ENCODE peak calls at places on chromosome 11, in seven cellular contexts. S is Panc1, X is tibial nerve, E is body of pancreas, O is fibroblast of mammary gland, G is uterus, C is NB4. L is an unnamed sample.

GRCh38 chr11:129695543-129696308 is 119.9 kb upstream of the TMEM45B start:
- DNase-seq in E (peak), O (peak), G (no peak), S (peak), C (peak), X (no peak), L (peak)

GRCh38 chr11:68828957-68829356 is 12.8 kb downstream of the CPT1A start:
- DNase-seq in E (no peak), O (no peak), X (no peak), G (no peak), S (no peak), C (no peak), L (no peak)

GRCh38 chr11:5807580-5807979 is 1.1 kb upstream of the OR52N2 start:
- DNase-seq in E (no peak), G (no peak), C (no peak), X (no peak), S (no peak), O (no peak), L (no peak)

GRCh38 chr11:95567685-95568084 is 221.9 kb downstream of the FAM76B start:
- DNase-seq in O (peak), G (no peak), S (no peak), E (no peak), X (no peak), C (no peak), L (no peak)

GRCh38 chr11:12019867-12020416 is 11.5 kb upstream of the DKK3 start:
- DNase-seq in C (no peak), G (no peak), X (no peak), E (no peak), S (no peak), O (no peak), L (no peak)

GRCh38 chr11:128198206-128198605 is 389.2 kb downstream of the ETS1 start:
- DNase-seq in E (no peak), G (no peak), S (no peak), O (peak), C (no peak), X (no peak), L (no peak)

GRCh38 chr11:108875134-108875533 is 210.3 kb downstream of the DDX10 start:
- DNase-seq in G (no peak), S (no peak), C (no peak), X (no peak), E (no peak), O (no peak), L (no peak)

GRCh38 chr11:132408877-132409276 is 1038.5 kb downstream of the NTM start:
- DNase-seq in S (no peak), E (no peak), X (no peak), G (no peak), C (no peak), O (no peak), L (no peak)

GRCh38 chr11:11450744-11451362 is 97.8 kb upstream of the CSNK2A3 start:
- DNase-seq in C (no peak), X (no peak), S (no peak), E (no peak), O (no peak), G (no peak), L (no peak)

GRCh38 chr11:19208959-19209568 is 7.3 kb upstream of the CSRP3 start:
- DNase-seq in G (no peak), S (no peak), X (no peak), C (no peak), O (no peak), E (no peak), L (no peak)

GRCh38 chr11:15111215-15111614 is 3.5 kb upstream of the INSC start:
- DNase-seq in G (no peak), S (no peak), C (no peak), E (no peak), X (no peak), O (no peak), L (no peak)

GRCh38 chr11:68352591-68352990 is 40.2 kb downstream of the LRP5 start:
- DNase-seq in S (peak), O (no peak), X (no peak), G (no peak), C (no peak), E (no peak), L (no peak)

GRCh38 chr11:130533113-130533803 is 84.8 kb downstream of the ADAMTS15 start:
- DNase-seq in S (no peak), E (no peak), X (no peak), C (no peak), G (no peak), O (no peak), L (no peak)

GRCh38 chr11:99814021-99814420 is 793.3 kb downstream of the CNTN5 start:
- DNase-seq in X (no peak), C (no peak), S (no peak), O (no peak), G (no peak), E (no peak), L (no peak)

GRCh38 chr11:28767574-28767973 is 659.4 kb downstream of the METTL15 start:
- DNase-seq in C (no peak), G (no peak), X (no peak), O (peak), E (no peak), S (no peak), L (no peak)

GRCh38 chr11:71372693-71373657 is 75.2 kb downstream of the DHCR7 start:
- DNase-seq in E (no peak), S (peak), C (peak), X (no peak), G (no peak), O (peak), L (no peak)

GRCh38 chr11:68963779-68964178 is 17.0 kb downstream of the MRGPRD start:
- DNase-seq in X (no peak), E (no peak), G (peak), S (no peak), O (no peak), C (no peak), L (no peak)

GRCh38 chr11:110858556-110858921 is 146.3 kb upstream of the ARHGAP20 start:
- DNase-seq in C (no peak), E (peak), S (no peak), O (peak), X (peak), G (peak), L (peak)

GRCh38 chr11:87028688-87029087 is 9.0 kb upstream of the TMEM135 start:
- DNase-seq in G (no peak), S (no peak), X (no peak), O (no peak), E (no peak), C (no peak), L (no peak)

GRCh38 chr11:9315078-9315688 is 790 bp upstream of the TMEM41B start:
- DNase-seq in O (peak), E (peak), C (peak), S (no peak), X (no peak), G (no peak), L (no peak)

GRCh38 chr11:57471496-57471895 is 11.2 kb downstream of the RTN4RL2 start:
- DNase-seq in O (no peak), S (no peak), G (no peak), X (no peak), E (peak), C (no peak), L (no peak)

GRCh38 chr11:64444838-64445441 is 86.0 kb downstream of the RPS6KA4 start:
- DNase-seq in O (peak), S (no peak), X (no peak), C (peak), E (peak), G (no peak), L (peak)

GRCh38 chr11:8041576-8041975 is 39.4 kb upstream of the TUB start:
- DNase-seq in O (no peak), C (no peak), X (no peak), E (no peak), G (no peak), S (no peak), L (no peak)

GRCh38 chr11:3995307-3995706 is 99.3 kb upstream of the RRM1 start:
- DNase-seq in O (no peak), G (no peak), E (no peak), C (no peak), S (no peak), X (no peak), L (no peak)

GRCh38 chr11:122732342-122733300 is 77.1 kb downstream of the UBASH3B start:
- DNase-seq in X (no peak), G (no peak), C (no peak), O (no peak), E (no peak), S (no peak), L (no peak)

GRCh38 chr11:122851366-122852011 is 13.2 kb downstream of the CRTAM start:
- DNase-seq in C (no peak), O (no peak), X (no peak), G (no peak), E (no peak), S (no peak), L (no peak)

GRCh38 chr11:34161812-34162506 is 56.5 kb downstream of the NAT10 start:
- DNase-seq in S (no peak), E (no peak), X (no peak), O (peak), G (no peak), C (peak), L (no peak)

GRCh38 chr11:93484716-93485115 is 58.5 kb downstream of the SMCO4 start:
- DNase-seq in X (no peak), C (no peak), E (no peak), S (no peak), G (no peak), O (peak), L (no peak)

GRCh38 chr11:100980156-100980555 is 149.5 kb downstream of the PGR start:
- DNase-seq in E (no peak), G (no peak), C (peak), X (no peak), S (no peak), O (peak), L (no peak)

GRCh38 chr11:130831506-130832385 is 84.5 kb downstream of the SNX19 start:
- DNase-seq in G (no peak), E (no peak), C (no peak), X (no peak), S (no peak), O (peak), L (peak)

GRCh38 chr11:130674686-130675085 is 226.2 kb downstream of the ADAMTS15 start:
- DNase-seq in C (no peak), X (no peak), O (peak), G (no peak), S (no peak), E (no peak), L (no peak)

GRCh38 chr11:30914143-30914762 is 328.1 kb upstream of the MPPED2 start:
- DNase-seq in X (no peak), G (peak), E (peak), S (no peak), O (peak), C (peak), L (peak)

DNA sequence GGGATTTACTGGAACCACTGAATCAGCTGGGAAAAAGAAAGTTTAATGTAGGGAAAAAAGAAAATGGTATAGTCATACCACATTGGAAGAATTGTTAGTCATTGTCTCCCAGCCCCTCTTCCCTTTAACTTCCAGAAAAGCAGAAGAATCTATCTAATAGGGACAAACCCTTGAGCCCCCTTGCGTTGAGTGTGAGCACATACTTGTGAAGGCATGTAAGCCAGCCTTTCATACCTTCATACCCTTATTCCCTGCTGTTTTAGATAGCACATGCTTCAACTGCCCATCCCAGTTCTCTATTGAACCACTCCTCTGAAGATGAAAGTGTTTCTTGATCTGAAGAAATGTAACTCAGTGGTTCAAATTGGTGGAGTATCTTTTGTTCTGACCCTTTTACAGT is 6.6 kb downstream of the TREH start:
- DNase-seq in G (no peak), C (no peak), S (no peak), X (no peak), E (no peak), O (no peak), L (no peak)
- TF ChIP-seq CTCF in G (no peak), C (no peak), S (no peak), X (no peak), E (no peak), O (peak), L (no peak)

DNA sequence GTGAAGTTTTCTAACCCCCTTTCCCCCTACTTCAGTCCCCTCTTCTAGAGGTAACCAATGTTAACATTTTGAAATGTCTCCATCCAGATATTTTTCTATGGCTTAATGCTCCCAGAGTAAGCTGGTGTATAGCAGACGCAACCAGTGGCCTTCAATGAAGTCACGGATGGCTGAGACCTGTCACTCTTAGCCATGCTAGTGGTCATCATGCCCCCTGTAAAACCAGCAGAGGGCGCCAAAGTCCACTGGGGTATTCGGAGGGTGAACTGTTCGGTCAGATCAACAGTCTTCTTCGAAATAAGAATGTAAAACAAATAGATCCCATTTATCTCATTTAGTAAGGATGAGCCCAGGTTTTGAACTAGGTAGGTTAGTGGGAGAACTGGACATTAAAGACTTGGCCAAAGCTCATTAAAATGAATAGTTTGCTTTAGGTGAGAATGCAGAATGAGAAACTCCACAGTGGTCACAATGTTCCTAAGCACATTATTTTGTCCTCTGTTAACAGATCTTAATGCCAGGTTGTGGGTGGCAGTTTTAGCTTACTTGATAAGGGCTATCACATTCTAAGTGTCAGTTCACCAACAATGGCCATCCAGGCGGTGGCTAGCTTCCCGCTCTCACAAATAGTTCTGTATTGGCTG is 8.6 kb upstream of the MMP8 start:
- DNase-seq in S (peak), E (peak), X (peak), O (peak), C (peak), G (no peak), L (peak)
- TF ChIP-seq CTCF in S (peak), E (peak), X (peak), O (peak), C (peak), G (no peak), L (peak)

GRCh38 chr11:90908074-90908473 is 685.2 kb upstream of the CHORDC1 start:
- DNase-seq in S (no peak), G (no peak), O (no peak), C (no peak), X (no peak), E (no peak), L (no peak)
- TF ChIP-seq CTCF in S (peak), G (no peak), O (no peak), C (no peak), X (no peak), E (no peak), L (no peak)

GRCh38 chr11:73230276-73230875 is 12.3 kb downstream of the P2RY2 start:
- DNase-seq in X (no peak), G (peak), S (no peak), O (no peak), E (no peak), C (no peak), L (peak)
- TF ChIP-seq CTCF in X (no peak), G (no peak), S (no peak), O (no peak), E (no peak), C (no peak), L (no peak)

DNA sequence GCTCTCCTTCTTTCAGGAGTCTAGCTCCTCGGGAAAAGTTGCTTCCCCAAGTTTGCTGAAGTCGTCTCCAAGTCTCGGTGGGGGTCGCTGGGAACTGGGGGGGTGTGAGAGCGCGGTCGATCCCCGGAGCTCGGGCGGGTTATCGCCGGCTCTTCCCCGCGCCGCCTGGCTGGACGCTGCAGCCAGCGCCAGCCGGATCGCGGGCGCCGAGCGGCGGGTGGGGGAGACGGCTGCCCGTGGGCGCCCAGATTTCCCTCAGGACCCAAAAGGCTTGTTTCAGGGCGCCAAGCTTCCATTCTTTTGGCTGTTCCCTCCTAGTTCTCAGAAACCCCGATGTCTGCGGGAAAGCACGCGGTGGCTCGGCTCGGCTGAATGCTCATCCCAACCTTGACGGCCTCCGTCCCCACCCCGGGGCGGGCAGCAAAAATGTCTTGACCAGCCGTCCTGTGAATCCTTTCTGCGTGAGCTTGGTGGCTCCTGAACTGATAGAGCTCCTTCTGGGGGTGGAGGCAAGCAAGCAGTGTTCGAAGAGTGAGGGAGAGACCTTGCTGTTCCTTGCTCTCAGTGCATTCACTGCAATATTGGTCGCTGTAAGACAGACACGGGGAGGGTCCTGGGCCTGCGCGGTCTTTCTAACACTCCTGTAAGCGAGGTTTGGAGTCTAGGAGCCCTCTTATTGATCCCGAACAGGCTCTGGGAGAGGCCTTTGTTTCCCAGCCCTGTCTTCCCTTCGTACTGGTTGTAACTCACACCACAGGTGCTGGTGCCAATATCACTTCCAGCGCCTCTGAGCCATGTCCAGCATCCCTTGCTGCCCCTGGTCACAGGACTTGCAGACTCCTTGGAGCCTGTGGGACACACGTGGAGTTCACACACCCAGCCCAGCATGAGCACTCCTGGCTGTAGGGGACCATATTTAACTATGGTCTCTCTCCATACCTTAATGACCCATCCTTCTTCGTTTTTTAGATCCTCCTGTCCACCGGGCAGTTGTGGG is 1.8 kb downstream of the ZBTB16 start:
- DNase-seq in S (no peak), E (peak), X (no peak), G (no peak), C (peak), O (peak), L (peak)
- TF ChIP-seq CTCF in S (no peak), E (no peak), X (no peak), G (no peak), C (no peak), O (no peak), L (no peak)

GRCh38 chr11:102989379-102990047 is 34.0 kb upstream of the MMP13 start:
- DNase-seq in O (peak), E (no peak), C (no peak), G (no peak), S (no peak), X (no peak), L (no peak)
- TF ChIP-seq CTCF in O (no peak), E (no peak), C (no peak), G (no peak), S (no peak), X (no peak), L (no peak)

GRCh38 chr11:60825118-60825517 is 16.8 kb upstream of the CCDC86 start:
- DNase-seq in X (no peak), E (no peak), G (no peak), C (no peak), S (no peak), O (no peak), L (no peak)
- TF ChIP-seq CTCF in X (no peak), E (no peak), G (no peak), C (no peak), S (no peak), O (no peak), L (no peak)

DNA sequence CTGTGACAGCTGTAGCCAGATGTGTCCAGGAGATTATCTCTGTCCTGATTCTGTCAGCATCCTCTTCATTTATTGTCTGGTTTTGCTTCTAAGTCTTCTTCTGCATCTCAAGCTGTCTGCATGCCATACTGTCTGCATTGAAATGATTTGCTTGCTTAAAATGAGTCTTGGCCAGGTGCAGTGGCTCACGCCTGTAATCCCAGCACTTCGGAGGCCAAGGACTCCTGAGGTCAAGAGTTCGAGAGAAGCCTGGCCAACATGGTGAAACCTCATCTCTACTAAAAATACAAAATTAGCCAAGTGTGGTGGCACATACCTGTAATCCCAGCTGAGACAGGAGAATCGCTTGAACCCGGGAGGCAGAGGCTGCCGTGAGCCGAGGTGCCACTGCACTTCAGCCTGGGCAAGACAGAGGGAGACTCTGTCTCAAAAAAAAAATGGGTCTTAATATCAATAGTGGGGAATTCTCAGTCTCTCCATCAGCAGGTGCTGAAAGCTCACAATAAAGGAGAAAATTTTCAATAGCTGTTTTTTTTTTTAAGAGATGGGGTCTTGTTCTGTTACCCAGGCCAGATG is 39.2 kb upstream of the AMPD3 start:
- DNase-seq in O (no peak), G (no peak), X (no peak), S (no peak), E (no peak), C (peak), L (no peak)
- TF ChIP-seq CTCF in O (no peak), G (no peak), X (no peak), S (peak), E (no peak), C (peak), L (no peak)

L was measured in nephron progenitor cell.